ENCODE peak calls at places on chromosome 3, in six cellular contexts. Z is breast epithelium, D is esophagus squamous epithelium, F is stomach, U is body of pancreas, Q is endothelial cell of umbilical vein. V is an unnamed sample.
A peak's percentile ranks its signal among the peaks of the same experiment; 100 is the strongest.

GRCh38 chr3:195032106-195032759 is 238.7 kb downstream of the XXYLT1 start:
- DNase-seq in Z (no peak), D (no peak), F (no peak), U (no peak), Q (no peak), V (no peak)

GRCh38 chr3:61907210-61907609 is 345.8 kb downstream of the PTPRG start:
- DNase-seq in Z (no peak), D (no peak), F (no peak), U (no peak), Q (no peak), V (no peak)

GRCh38 chr3:149599236-149599635 is 58.6 kb downstream of the WWTR1 start:
- DNase-seq in Z (no peak), D (no peak), F (no peak), U (no peak), Q (peak; percentile 97), V (no peak)

GRCh38 chr3:101876142-101876541 is 26.8 kb downstream of the NFKBIZ start:
- DNase-seq in Z (no peak), D (no peak), F (no peak), U (no peak), Q (no peak), V (no peak)

GRCh38 chr3:38853021-38853420 is 37.0 kb upstream of the SCN10A start:
- DNase-seq in Z (no peak), D (no peak), F (no peak), U (no peak), Q (no peak), V (no peak)

GRCh38 chr3:196638922-196639516 is 475 bp upstream of the NRROS start:
- DNase-seq in Z (no peak), D (no peak), F (no peak), U (no peak), Q (peak; percentile 28), V (no peak)

GRCh38 chr3:145251311-145251710 is 909.7 kb downstream of the PLOD2 start:
- DNase-seq in Z (no peak), D (no peak), F (no peak), U (no peak), Q (no peak), V (no peak)

GRCh38 chr3:113557374-113557773 is 25.0 kb downstream of the SIDT1 start:
- DNase-seq in Z (no peak), D (no peak), F (no peak), U (no peak), Q (peak; percentile 26), V (no peak)

GRCh38 chr3:119184808-119185690 is 11.7 kb downstream of the UPK1B start:
- DNase-seq in Z (no peak), D (no peak), F (no peak), U (no peak), Q (no peak), V (no peak)

GRCh38 chr3:131551761-131552160 is 49.0 kb upstream of the MRPL3 start:
- DNase-seq in Z (no peak), D (no peak), F (no peak), U (no peak), Q (no peak), V (no peak)

GRCh38 chr3:59426851-59427565 is 377.2 kb upstream of the CFAP20DC start:
- DNase-seq in Z (no peak), D (no peak), F (no peak), U (no peak), Q (no peak), V (no peak)

GRCh38 chr3:101995371-101996046 is 146.2 kb downstream of the NFKBIZ start:
- DNase-seq in Z (no peak), D (no peak), F (no peak), U (no peak), Q (no peak), V (no peak)

GRCh38 chr3:24110051-24110450 is 165.0 kb downstream of the NR1D2 start:
- DNase-seq in Z (no peak), D (no peak), F (no peak), U (no peak), Q (no peak), V (no peak)

GRCh38 chr3:143170676-143171075 is 51.1 kb downstream of the CHST2 start:
- DNase-seq in Z (no peak), D (no peak), F (no peak), U (no peak), Q (peak; percentile 11), V (no peak)

GRCh38 chr3:42317137-42317536 is 51.2 kb upstream of the CCK start:
- DNase-seq in Z (no peak), D (no peak), F (no peak), U (no peak), Q (no peak), V (no peak)

GRCh38 chr3:117553461-117553860 is 843.9 kb downstream of the TUSC7 start:
- DNase-seq in Z (no peak), D (no peak), F (no peak), U (no peak), Q (peak; percentile 12), V (no peak)

GRCh38 chr3:197854596-197855343 is 63.7 kb downstream of the LRCH3 start:
- DNase-seq in Z (no peak), D (no peak), F (no peak), U (no peak), Q (peak; percentile 5), V (peak; percentile 82)

GRCh38 chr3:87796137-87796899 is 262.5 kb downstream of the CGGBP1 start:
- DNase-seq in Z (no peak), D (no peak), F (no peak), U (no peak), Q (peak; percentile 41), V (no peak)

GRCh38 chr3:115160295-115160694 is 13.2 kb upstream of the ZBTB20 start:
- DNase-seq in Z (no peak), D (no peak), F (no peak), U (no peak), Q (no peak), V (no peak)

GRCh38 chr3:10417849-10418248 is 87.5 kb downstream of the ATP2B2 start:
- DNase-seq in Z (no peak), D (no peak), F (no peak), U (no peak), Q (peak; percentile 3), V (no peak)

GRCh38 chr3:161096771-161097367 is 8.3 kb downstream of the B3GALNT1 start:
- DNase-seq in Z (no peak), D (no peak), F (peak; percentile 34), U (peak; percentile 45), Q (peak; percentile 21), V (no peak)

GRCh38 chr3:155946178-155946577 is 75.7 kb downstream of the GMPS start:
- DNase-seq in Z (no peak), D (no peak), F (no peak), U (no peak), Q (no peak), V (peak; percentile 30)

GRCh38 chr3:116425126-116425525 is 20.2 kb downstream of the LSAMP start:
- DNase-seq in Z (no peak), D (no peak), F (no peak), U (no peak), Q (no peak), V (no peak)

GRCh38 chr3:129764090-129764489 is 129.4 kb downstream of the TMCC1 start:
- DNase-seq in Z (no peak), D (no peak), F (no peak), U (no peak), Q (no peak), V (no peak)

GRCh38 chr3:72571052-72571451 is 277.2 kb downstream of the SHQ1 start:
- DNase-seq in Z (no peak), D (no peak), F (no peak), U (no peak), Q (no peak), V (no peak)

GRCh38 chr3:39809181-39809994 is at the start of gene MYRIP:
- DNase-seq in Z (peak; percentile 54), D (no peak), F (peak; percentile 90), U (peak; percentile 91), Q (peak; percentile 81), V (no peak)

GRCh38 chr3:37291275-37291700 is 116.9 kb upstream of the LRRFIP2 start:
- DNase-seq in Z (no peak), D (no peak), F (no peak), U (no peak), Q (peak; percentile 34), V (peak; percentile 18)

GRCh38 chr3:183975981-183976662 is 41.6 kb downstream of the ABCC5 start:
- DNase-seq in Z (no peak), D (no peak), F (no peak), U (no peak), Q (no peak), V (no peak)

GRCh38 chr3:128490650-128491070 is 2.3 kb downstream of the GATA2 start:
- DNase-seq in Z (no peak), D (no peak), F (no peak), U (no peak), Q (peak; percentile 58), V (no peak)
- TF ChIP-seq POLR2A in Z (no peak), D (no peak), F (no peak), U (no peak), Q (no peak), V (no peak)

GRCh38 chr3:52682016-52682415 is 3.7 kb downstream of the PBRM1 start:
- DNase-seq in Z (no peak), D (no peak), F (no peak), U (peak; percentile 37), Q (peak; percentile 62), V (no peak)
- TF ChIP-seq POLR2A in Z (no peak), D (no peak), F (no peak), U (no peak), Q (no peak), V (no peak)

DNA sequence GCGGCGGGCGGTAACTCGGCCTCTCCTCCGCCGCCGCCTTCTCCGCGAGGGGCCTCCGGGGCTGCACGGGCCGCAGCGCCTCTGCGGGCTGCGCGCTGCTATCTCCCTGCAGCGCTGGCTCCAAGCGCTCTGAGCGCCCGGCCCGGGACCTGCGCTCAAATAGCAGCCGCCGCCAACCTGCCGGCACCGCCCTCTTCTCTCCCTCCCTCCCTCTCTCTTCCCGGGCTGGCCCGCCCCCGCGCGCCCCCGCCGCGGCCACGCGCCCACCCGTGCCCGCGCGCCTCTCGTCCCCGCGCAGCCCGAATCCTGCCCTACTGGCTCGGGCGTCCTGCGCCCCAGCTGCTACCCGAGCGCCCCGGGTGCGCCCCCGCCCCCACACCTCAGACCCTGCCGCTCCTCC is at the start of gene CACNA2D2:
- DNase-seq in Z (peak; percentile 73), D (no peak), F (peak; percentile 82), U (peak; percentile 67), Q (no peak), V (no peak)
- TF ChIP-seq POLR2A in Z (no peak), D (peak; percentile 19), F (no peak), U (peak; percentile 56), Q (no peak), V (peak; percentile 50)

GRCh38 chr3:111861396-111861795 is 2.3 kb downstream of the PHLDB2 start:
- DNase-seq in Z (no peak), D (no peak), F (no peak), U (no peak), Q (peak; percentile 50), V (no peak)

GRCh38 chr3:111858641-111859040 is 424 bp upstream of the PHLDB2 start:
- DNase-seq in Z (no peak), D (no peak), F (no peak), U (no peak), Q (no peak), V (no peak)

GRCh38 chr3:111857474-111857873 is 1.6 kb upstream of the PHLDB2 start:
- DNase-seq in Z (no peak), D (no peak), F (no peak), U (no peak), Q (no peak), V (no peak)

GRCh38 chr3:111859974-111860859 is 1.2 kb downstream of the PHLDB2 start:
- DNase-seq in Z (peak; percentile 66), D (peak; percentile 22), F (peak; percentile 75), U (peak; percentile 78), Q (peak; percentile 88), V (peak; percentile 49)

GRCh38 chr3:111859061-111859973 is at the start of gene PHLDB2:
- DNase-seq in Z (peak; percentile 78), D (no peak), F (peak; percentile 45), U (peak; percentile 66), Q (peak; percentile 78), V (peak; percentile 51)
- TF ChIP-seq POLR2A in Z (peak; percentile 66), D (peak; percentile 29), F (no peak), U (peak; percentile 19), Q (peak; percentile 58), V (peak; percentile 35)